ENCODE peak calls at places on chromosomes 6 and 20, in four cellular contexts. F is uterus, E is SJSA1, O is pancreas. N is an unnamed sample. For H3K27me3, the result is how much of the 10 kb centered on the place peaks cover.

GRCh38 chr6:114142256-114142655 is 171.3 kb upstream of the HDAC2 start:
- DNase-seq in E (no peak), O (no peak), F (no peak), N (no peak)

GRCh38 chr20:23404196-23404595 is 17.1 kb downstream of the NAPB start:
- DNase-seq in O (peak), F (no peak), E (no peak), N (no peak)

GRCh38 chr20:53914091-53914860 is 156.1 kb downstream of the BCAS1 start:
- DNase-seq in O (peak), E (no peak), F (no peak), N (no peak)

GRCh38 chr20:34713194-34713943 is 9.2 kb downstream of the TP53INP2 start:
- DNase-seq in O (no peak), E (peak), F (peak), N (no peak)

GRCh38 chr6:16338577-16339262 is 100.3 kb downstream of the GMPR start:
- DNase-seq in F (peak), E (peak), O (no peak), N (peak)

GRCh38 chr6:3063733-3064700 is 4.3 kb upstream of the RIPK1 start:
- DNase-seq in E (peak), O (peak), F (peak), N (peak)

GRCh38 chr20:829531-829930 is 4.0 kb upstream of the FAM110A start:
- DNase-seq in F (no peak), E (no peak), O (no peak), N (peak)

GRCh38 chr20:35200255-35200654 is 26.2 kb upstream of the MMP24 start:
- DNase-seq in E (peak), F (no peak), O (no peak), N (no peak)

GRCh38 chr6:31031095-31031494 is 20.8 kb downstream of the MUC22 start:
- DNase-seq in O (no peak), E (no peak), F (no peak), N (no peak)

GRCh38 chr6:111564482-111564945 is 41.2 kb downstream of the TRAF3IP2 start:
- DNase-seq in E (peak), F (peak), O (no peak), N (peak)

GRCh38 chr6:11730645-11731044 is 48.0 kb downstream of the ADTRP start:
- DNase-seq in O (no peak), F (no peak), E (no peak), N (no peak)

GRCh38 chr6:99739526-99739925 is 132.9 kb downstream of the PRDM13 start:
- DNase-seq in O (peak), F (no peak), E (no peak), N (no peak)

GRCh38 chr6:132730560-132730959 is 16.7 kb upstream of the VNN1 start:
- DNase-seq in F (no peak), O (no peak), E (peak), N (no peak)

GRCh38 chr20:19302714-19303113 is 90.3 kb downstream of the SLC24A3 start:
- DNase-seq in O (no peak), E (no peak), F (no peak), N (no peak)

GRCh38 chr20:19308151-19308550 is 95.7 kb downstream of the SLC24A3 start:
- DNase-seq in O (no peak), E (no peak), F (no peak), N (no peak)

GRCh38 chr20:19304389-19304788 is 91.9 kb downstream of the SLC24A3 start:
- DNase-seq in O (no peak), F (no peak), E (no peak), N (no peak)

GRCh38 chr20:19301843-19302242 is 89.4 kb downstream of the SLC24A3 start:
- DNase-seq in E (no peak), O (no peak), F (no peak), N (no peak)

DNA sequence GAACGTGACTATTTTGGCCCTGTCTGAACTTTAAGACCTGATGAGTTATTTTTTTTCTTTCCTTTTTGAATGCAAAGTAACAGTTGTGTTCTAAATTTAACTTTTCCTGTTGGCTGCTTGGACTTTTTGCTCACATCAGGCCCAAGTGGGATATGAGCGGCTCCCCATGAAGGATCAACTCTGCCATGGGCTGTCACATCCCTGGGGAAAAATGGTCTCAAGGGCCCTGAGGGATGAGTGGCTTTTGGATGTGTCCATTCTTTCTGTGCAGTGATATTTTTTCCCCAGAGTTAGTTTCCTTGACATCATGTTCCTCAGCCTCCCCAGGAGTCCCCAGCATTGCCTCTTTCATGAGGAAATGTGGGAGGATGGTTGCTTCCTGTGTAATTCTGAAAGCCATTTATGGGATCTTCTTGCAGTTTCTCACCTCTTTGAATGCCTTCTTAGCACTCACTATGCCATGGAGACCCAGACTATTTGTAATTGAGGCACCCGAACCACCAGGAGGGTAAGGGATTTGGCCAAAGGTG is 92.5 kb downstream of the SLC24A3 start:
- DNase-seq in F (no peak), O (no peak), E (no peak), N (no peak)
- H3K27ac ChIP-seq in F (no peak), O (no peak), E (no peak), N (no peak)

DNA sequence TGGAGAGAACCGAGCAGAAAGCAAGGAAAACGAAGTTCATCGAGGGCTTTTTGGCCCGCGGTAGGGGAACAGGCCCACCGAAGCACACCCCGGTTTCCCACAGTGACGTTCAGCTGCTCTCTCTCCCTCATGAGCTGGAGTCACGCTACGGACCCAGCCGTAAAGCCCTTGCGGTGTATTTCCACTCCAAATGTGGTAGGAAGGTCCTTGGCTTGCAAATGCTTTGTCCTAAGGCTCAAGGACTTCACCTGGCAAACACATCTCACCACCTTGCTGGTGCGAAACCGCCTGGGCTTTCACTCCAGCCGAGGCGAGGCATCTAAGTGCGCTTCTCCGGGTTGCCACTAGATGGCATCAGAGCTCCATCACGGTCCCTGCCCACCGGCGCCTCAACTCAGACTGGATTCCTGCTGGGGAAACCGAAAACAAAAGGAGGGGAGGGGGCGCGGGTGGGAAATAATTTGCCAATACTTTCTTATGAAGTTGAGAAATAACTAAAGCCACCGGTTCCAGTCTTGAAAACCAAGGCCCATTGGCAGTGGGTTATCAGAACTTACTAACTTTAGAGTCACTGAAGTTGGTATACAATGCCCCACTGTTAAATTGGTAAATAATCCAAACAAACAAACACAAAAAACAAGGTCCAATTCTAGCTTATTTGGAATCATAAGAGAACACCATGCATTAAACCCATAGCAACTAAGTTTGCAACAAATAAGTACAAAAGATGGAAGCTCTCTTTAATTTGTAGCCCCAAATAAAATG is 13.4 kb upstream of the FOXC1 start:
- DNase-seq in F (no peak), O (peak), E (peak), N (no peak)
- H3K27me3 ChIP-seq in F (under half), O (under half), E (under half), N (under half)

DNA sequence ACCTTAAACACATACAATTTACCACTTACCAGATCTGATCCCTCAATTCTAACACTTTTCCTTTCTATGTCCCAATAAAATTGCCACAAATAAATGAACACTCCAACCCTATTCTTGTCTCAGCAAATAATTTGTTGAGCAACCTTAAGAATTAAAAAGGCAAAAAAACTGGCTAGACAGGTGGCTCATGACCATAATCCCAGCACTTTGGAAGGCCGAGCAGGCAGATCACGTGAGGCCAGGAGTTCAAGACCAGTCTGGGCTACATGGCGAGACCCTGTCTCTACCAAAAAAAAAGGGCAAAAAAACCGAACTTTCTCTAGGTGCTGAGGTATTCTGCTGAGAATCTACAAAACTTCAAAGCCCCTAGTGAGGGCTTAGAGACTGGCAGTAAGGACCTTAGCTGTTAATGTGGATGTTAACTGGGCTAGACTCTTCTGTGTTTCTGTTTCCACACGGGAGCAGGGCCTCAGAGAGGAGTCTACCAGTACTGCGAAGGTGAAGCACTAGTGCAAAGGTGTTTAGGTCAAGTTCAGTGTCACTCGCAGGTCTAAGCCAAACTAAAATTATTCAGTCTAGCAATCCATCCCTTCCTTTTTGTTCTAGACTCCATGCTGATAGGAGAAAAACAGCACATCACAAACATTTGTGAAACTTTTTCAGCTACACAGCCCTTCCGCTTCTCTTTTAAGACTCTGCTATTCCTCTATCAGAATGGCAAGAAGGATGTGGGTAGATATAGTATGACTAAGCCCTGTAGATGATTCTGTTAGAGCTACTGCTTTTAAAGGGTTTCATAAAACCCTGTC is 2.6 kb downstream of the FASTKD5 start:
- DNase-seq in E (no peak), O (no peak), F (no peak), N (no peak)
- H3K4me3 ChIP-seq in E (no peak), O (no peak), F (no peak), N (no peak)

DNA sequence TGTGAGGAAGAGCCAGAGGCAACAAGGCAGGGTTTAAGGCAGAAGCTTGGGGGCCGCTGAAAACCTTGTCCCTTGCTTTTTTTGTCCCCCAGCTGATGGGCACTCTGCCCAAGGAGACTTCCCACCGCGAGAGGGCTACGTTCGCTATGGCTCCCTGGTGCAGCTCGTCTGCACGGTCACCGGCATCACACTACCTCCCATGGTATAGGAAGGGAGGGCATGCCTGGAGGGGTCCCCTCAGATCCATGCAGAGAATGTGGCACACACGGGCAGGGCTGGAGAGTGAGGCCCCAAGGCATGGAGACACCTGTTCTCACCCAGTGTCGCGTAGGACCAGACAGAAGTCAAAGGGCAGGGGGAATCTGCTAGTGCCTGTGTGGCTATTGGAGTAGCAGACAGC is 5.8 kb upstream of the MATN4 start:
- DNase-seq in O (no peak), E (no peak), F (no peak), N (no peak)
- H3K27ac ChIP-seq in O (no peak), E (no peak), F (no peak), N (no peak)